ENCODE peak calls at places on chromosomes 3 and 15, in eight cellular contexts. S is HL-60, Q is WTC11, M is choroid plexus epithelial cell, Z is WERI-Rb-1, N is nephron progenitor cell, U is mammary epithelial cell, P is astrocyte. W is an unnamed sample.

GRCh38 chr3:123442125-123442524 is 6.8 kb downstream of the ADCY5 start:
- DNase-seq in S (no peak), Q (no peak), M (no peak), Z (no peak), N (no peak), U (no peak), P (no peak), W (no peak)

GRCh38 chr3:185630182-185630622 is 44.1 kb downstream of the SENP2 start:
- DNase-seq in S (no peak), Q (no peak), M (peak), Z (no peak), N (no peak), U (peak), P (peak), W (peak)

GRCh38 chr3:33394403-33395054 is 45.7 kb downstream of the UBP1 start:
- DNase-seq in S (no peak), Q (no peak), M (peak), Z (no peak), N (no peak), U (no peak), P (no peak), W (no peak)

GRCh38 chr15:37134699-37135131 is 34.4 kb upstream of the MEIS2 start:
- DNase-seq in S (no peak), Q (no peak), M (peak), Z (peak), N (no peak), U (peak), P (no peak), W (peak)

GRCh38 chr3:75341324-75342067 is 322.6 kb upstream of the FRG2C start:
- DNase-seq in S (no peak), Q (peak), M (peak), Z (peak), N (no peak), U (no peak), P (no peak), W (no peak)

GRCh38 chr3:61252836-61253235 is 1.6 kb upstream of the FHIT start:
- DNase-seq in S (no peak), Q (no peak), M (no peak), Z (no peak), N (no peak), U (no peak), P (no peak), W (no peak)

GRCh38 chr3:169137943-169138342 is 525.6 kb downstream of the MECOM start:
- DNase-seq in S (no peak), Q (no peak), M (no peak), Z (no peak), N (no peak), U (no peak), P (no peak), W (no peak)

GRCh38 chr3:169945313-169945712 is 21.3 kb upstream of the SEC62 start:
- DNase-seq in S (peak), Q (no peak), M (peak), Z (no peak), N (no peak), U (no peak), P (no peak), W (no peak)

GRCh38 chr3:182843478-182843877 is 50.2 kb downstream of the ATP11B start:
- DNase-seq in S (no peak), Q (no peak), M (no peak), Z (no peak), N (no peak), U (no peak), P (no peak), W (peak)

GRCh38 chr15:56715220-56715619 is 18.1 kb downstream of the ZNF280D start:
- DNase-seq in S (no peak), Q (no peak), M (no peak), Z (no peak), N (no peak), U (no peak), P (peak), W (no peak)

GRCh38 chr15:67193223-67194009 is 61.0 kb downstream of the AAGAB start:
- DNase-seq in S (no peak), Q (no peak), M (peak), Z (no peak), N (no peak), U (no peak), P (no peak), W (no peak)

GRCh38 chr3:138327831-138328230 is 1.8 kb downstream of the NME9 start:
- DNase-seq in S (no peak), Q (no peak), M (peak), Z (no peak), N (no peak), U (peak), P (no peak), W (peak)

GRCh38 chr3:63936929-63937328 is 24.7 kb upstream of the SCAANT1 start:
- DNase-seq in S (no peak), Q (no peak), M (no peak), Z (no peak), N (no peak), U (no peak), P (no peak), W (no peak)

GRCh38 chr3:124791639-124792111 is 61.4 kb downstream of the UMPS start:
- DNase-seq in S (no peak), Q (no peak), M (peak), Z (no peak), N (no peak), U (no peak), P (peak), W (peak)

GRCh38 chr15:34109775-34110663 is 8.1 kb downstream of the PGBD4 start:
- DNase-seq in S (no peak), Q (no peak), M (peak), Z (peak), N (no peak), U (peak), P (peak), W (peak)

GRCh38 chr3:59480486-59480995 is 430.7 kb upstream of the CFAP20DC start:
- DNase-seq in S (peak), Q (no peak), M (peak), Z (no peak), N (no peak), U (peak), P (peak), W (peak)

GRCh38 chr15:51281368-51281967 is 56.9 kb downstream of the CYP19A1 start:
- DNase-seq in S (peak), Q (peak), M (peak), Z (peak), N (peak), U (peak), P (no peak), W (peak)

GRCh38 chr3:126154391-126155279 is 25.8 kb downstream of the ALDH1L1 start:
- DNase-seq in S (no peak), Q (no peak), M (no peak), Z (no peak), N (no peak), U (no peak), P (no peak), W (no peak)

GRCh38 chr3:111577798-111578685 is 17.1 kb downstream of the ZBED2 start:
- DNase-seq in S (peak), Q (no peak), M (peak), Z (peak), N (no peak), U (peak), P (peak), W (peak)

GRCh38 chr3:143654906-143655305 is 193.4 kb downstream of the SLC9A9 start:
- DNase-seq in S (no peak), Q (no peak), M (peak), Z (no peak), N (no peak), U (peak), P (peak), W (peak)

GRCh38 chr3:162718697-162719096 is 1222.1 kb downstream of the OTOL1 start:
- DNase-seq in S (no peak), Q (no peak), M (peak), Z (no peak), N (no peak), U (no peak), P (peak), W (no peak)

GRCh38 chr15:78810377-78811123 is 714 bp downstream of the ADAMTS7 start:
- DNase-seq in S (no peak), Q (peak), M (peak), Z (peak), N (peak), U (peak), P (peak), W (peak)

GRCh38 chr3:126517291-126517951 is at the start of gene UROC1:
- DNase-seq in S (no peak), Q (no peak), M (no peak), Z (no peak), N (no peak), U (no peak), P (no peak), W (no peak)

GRCh38 chr3:133038089-133038730 is at the start of gene TMEM108:
- DNase-seq in S (no peak), Q (peak), M (peak), Z (peak), N (peak), U (peak), P (peak), W (peak)

GRCh38 chr15:66789029-66790025 is 87.3 kb downstream of the SMAD6 start:
- DNase-seq in S (peak), Q (peak), M (peak), Z (peak), N (no peak), U (no peak), P (peak), W (peak)

GRCh38 chr3:7290062-7290825 is 429.3 kb downstream of the GRM7 start:
- DNase-seq in S (no peak), Q (no peak), M (no peak), Z (no peak), N (no peak), U (no peak), P (peak), W (no peak)

GRCh38 chr15:26050271-26050670 is 187.1 kb upstream of the ATP10A start:
- DNase-seq in S (no peak), Q (no peak), M (no peak), Z (no peak), N (no peak), U (no peak), P (no peak), W (no peak)

GRCh38 chr3:42097166-42097946 is 6.2 kb downstream of the TRAK1 start:
- DNase-seq in S (no peak), Q (no peak), M (peak), Z (no peak), N (no peak), U (peak), P (peak), W (peak)

GRCh38 chr3:107432646-107433045 is 55.4 kb downstream of the CCDC54 start:
- DNase-seq in S (no peak), Q (no peak), M (no peak), Z (no peak), N (no peak), U (no peak), P (no peak), W (no peak)

GRCh38 chr3:146241523-146242240 is 9.2 kb downstream of the PLSCR4 start:
- DNase-seq in S (no peak), Q (no peak), M (peak), Z (no peak), N (no peak), U (no peak), P (peak), W (no peak)

GRCh38 chr3:106640353-106640752 is 736.9 kb upstream of the CCDC54 start:
- DNase-seq in S (no peak), Q (no peak), M (no peak), Z (no peak), N (no peak), U (no peak), P (no peak), W (no peak)

GRCh38 chr3:97970131-97970530 is 2.1 kb downstream of the RIOX2 start:
- DNase-seq in S (no peak), Q (no peak), M (no peak), Z (no peak), N (no peak), U (no peak), P (no peak), W (no peak)

GRCh38 chr3:139456391-139456790 is 19.9 kb downstream of the RBP2 start:
- DNase-seq in S (no peak), Q (no peak), M (no peak), Z (no peak), N (no peak), U (no peak), P (no peak), W (peak)

GRCh38 chr15:52728899-52729298 is 49.7 kb upstream of the ATOSA start:
- DNase-seq in S (no peak), Q (no peak), M (peak), Z (no peak), N (no peak), U (peak), P (peak), W (peak)

GRCh38 chr3:157541506-157542236 is 38.5 kb upstream of the VEPH1 start:
- DNase-seq in S (no peak), Q (no peak), M (no peak), Z (no peak), N (no peak), U (no peak), P (no peak), W (no peak)

GRCh38 chr3:157543491-157544035 is 40.3 kb upstream of the VEPH1 start:
- DNase-seq in S (no peak), Q (no peak), M (no peak), Z (no peak), N (no peak), U (no peak), P (no peak), W (no peak)

GRCh38 chr3:157540656-157541055 is 37.4 kb upstream of the VEPH1 start:
- DNase-seq in S (no peak), Q (no peak), M (no peak), Z (no peak), N (no peak), U (no peak), P (no peak), W (no peak)

GRCh38 chr3:157544501-157545139 is 41.4 kb upstream of the VEPH1 start:
- DNase-seq in S (no peak), Q (no peak), M (peak), Z (no peak), N (no peak), U (no peak), P (peak), W (no peak)

DNA sequence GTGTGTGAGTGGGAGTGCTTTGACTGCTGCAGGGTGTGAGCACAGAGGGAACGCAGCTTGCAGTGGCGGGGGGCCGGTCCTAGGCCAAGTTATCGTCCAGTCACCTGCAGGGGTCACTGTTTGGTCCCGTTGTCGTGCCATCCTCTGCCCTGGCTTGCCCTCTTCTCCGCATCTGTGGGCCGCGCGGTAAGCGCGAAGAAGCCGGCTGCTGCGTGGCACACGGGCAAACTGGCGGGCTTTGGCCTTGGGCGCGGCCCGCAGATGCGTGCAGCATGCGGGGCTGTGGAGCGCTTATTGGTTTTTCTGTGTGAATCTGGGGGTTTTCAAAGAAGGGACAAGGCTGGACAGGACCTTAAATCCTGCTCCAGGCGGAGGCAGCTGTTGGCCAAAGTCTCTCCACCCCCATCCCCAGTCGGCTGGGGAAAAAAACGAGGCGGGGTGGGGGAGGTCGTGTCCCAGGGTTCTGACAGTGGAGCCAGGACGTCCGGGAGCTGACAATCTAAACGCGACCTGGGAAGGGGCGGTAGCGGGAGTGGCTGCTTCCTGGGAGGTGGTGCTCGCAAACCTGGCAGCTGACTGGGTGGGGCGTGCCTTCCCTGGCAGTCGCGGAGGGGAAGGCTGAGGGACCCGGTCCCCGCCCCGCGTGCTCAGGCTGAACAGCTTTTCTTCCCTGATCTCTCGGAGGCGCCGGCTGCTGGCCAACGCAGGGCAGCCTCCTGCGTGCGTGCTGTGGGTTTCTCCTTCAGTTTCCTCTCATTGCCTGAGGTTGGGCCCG is 39.7 kb upstream of the VEPH1 start:
- DNase-seq in S (no peak), Q (peak), M (peak), Z (peak), N (peak), U (peak), P (peak), W (peak)
- TF ChIP-seq CTCF in S (no peak), Q (peak), M (peak), Z (peak), N (no peak), U (no peak), P (peak), W (peak)

GRCh38 chr3:188282871-188283270 is 128.9 kb downstream of the LPP start:
- DNase-seq in S (no peak), Q (no peak), M (no peak), Z (no peak), N (peak), U (no peak), P (no peak), W (no peak)

GRCh38 chr3:188280627-188281026 is 126.7 kb downstream of the LPP start:
- DNase-seq in S (no peak), Q (no peak), M (no peak), Z (no peak), N (no peak), U (no peak), P (no peak), W (peak)

GRCh38 chr3:188286087-188286513 is 132.1 kb downstream of the LPP start:
- DNase-seq in S (no peak), Q (no peak), M (peak), Z (no peak), N (no peak), U (peak), P (peak), W (peak)

GRCh38 chr3:188284455-188285212 is 130.7 kb downstream of the LPP start:
- DNase-seq in S (no peak), Q (no peak), M (no peak), Z (no peak), N (no peak), U (peak), P (no peak), W (peak)

GRCh38 chr3:188283347-188283746 is 129.4 kb downstream of the LPP start:
- DNase-seq in S (no peak), Q (no peak), M (peak), Z (no peak), N (no peak), U (no peak), P (no peak), W (peak)
- TF ChIP-seq CTCF in S (no peak), Q (no peak), M (peak), Z (no peak), N (no peak), U (no peak), P (peak), W (peak)

DNA sequence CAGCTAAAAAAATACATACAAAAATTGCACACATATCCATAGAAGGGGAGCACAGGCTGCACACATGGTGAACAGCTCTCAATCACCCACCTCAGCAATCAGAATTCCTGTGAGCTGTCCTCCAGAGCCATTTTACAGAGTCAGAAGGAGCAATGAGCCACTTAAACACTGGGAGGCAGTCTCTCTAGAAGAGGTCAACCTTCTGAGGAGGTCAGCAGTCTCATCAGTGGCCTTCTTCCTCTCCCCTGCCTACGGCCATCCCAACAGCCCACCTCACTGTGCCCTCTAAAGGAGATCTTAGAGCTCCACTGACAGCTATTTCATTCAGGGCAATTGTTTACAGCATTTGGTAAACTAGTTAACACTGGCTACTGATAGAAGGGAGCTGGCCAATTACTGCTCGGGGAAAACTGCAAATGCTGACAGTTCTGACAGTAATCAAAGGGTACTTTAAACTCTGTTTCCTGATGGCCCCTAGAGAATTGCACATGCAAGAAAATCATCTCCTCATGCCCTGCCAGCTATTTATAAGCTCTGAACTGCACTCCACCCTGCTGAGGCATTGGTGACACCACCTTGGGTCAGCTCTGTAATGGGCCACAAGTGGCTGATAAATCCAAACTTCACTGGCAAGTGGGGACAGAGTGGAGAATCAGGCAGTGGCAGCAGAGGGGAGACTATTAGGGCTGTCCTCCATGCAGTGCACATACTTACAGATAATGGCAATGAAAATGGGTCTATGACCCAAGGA is 42.1 kb upstream of the TSPAN3 start:
- DNase-seq in S (no peak), Q (no peak), M (no peak), Z (no peak), N (no peak), U (no peak), P (no peak), W (no peak)
- TF ChIP-seq CTCF in S (no peak), Q (no peak), M (peak), Z (peak), N (no peak), U (no peak), P (no peak), W (no peak)

DNA sequence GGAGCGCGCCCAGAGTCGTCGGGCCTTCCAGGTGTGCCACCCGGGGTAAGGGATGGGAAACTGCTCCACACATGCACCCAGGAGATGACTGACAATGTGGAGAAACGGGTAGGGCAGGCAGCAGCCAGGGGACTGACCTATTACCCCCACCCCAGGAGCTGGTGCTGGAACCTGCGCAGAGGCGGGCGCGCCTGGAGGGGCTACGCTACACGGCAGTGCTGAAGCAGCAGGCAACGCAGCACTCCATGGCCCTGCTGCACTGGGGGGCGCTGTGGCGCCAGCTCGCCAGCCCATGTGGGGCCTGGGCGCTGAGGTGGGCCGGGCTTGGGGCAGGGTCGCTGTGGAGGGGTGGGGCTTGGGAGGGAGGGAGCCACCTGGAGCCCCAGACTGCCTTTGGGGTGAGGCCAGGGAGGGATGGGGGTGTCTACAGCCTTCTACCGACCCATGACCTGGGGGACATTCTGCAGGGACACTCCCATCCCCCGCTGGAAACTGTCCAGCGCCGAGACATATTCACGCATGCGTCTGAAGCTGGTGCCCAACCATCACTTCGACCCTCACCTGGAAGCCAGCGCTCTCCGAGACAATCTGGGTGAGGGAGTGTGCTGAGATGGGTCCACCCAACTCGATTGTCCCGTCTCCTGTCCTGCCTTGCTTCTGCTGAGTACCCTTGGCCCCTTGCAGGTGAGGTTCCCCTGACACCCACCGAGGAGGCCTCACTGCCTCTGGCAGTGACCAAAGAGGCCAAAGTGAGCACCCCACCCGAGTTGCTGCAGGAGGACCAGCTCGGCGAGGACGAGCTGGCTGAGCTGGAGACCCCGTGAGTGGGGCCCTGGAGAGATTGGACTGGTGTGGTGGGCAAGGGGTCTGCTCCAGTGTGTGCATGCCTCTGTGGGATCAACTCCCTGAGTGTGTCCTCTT is 23.3 kb downstream of the NBEAL2 start:
- DNase-seq in S (no peak), Q (peak), M (no peak), Z (no peak), N (peak), U (no peak), P (no peak), W (no peak)
- TF ChIP-seq CTCF in S (no peak), Q (peak), M (peak), Z (peak), N (no peak), U (no peak), P (no peak), W (no peak)